ENCODE peak calls at places on chromosomes 11 and 22, in six cellular contexts. E is activated CD4-positive, CD25-positive, alpha-beta regulatory T cell treated with anti-CD3 and anti-CD28 coated beads, Interleukin-2, amount 50 U/mL, for 72 hours; V is stomach; Q is psoas muscle; S is pons; D is tibial nerve. K is an unnamed sample.

GRCh38 chr11:8094656-8095055 is 13.6 kb downstream of the TUB start:
- DNase-seq in E (no peak), V (peak), Q (no peak), S (no peak), D (no peak), K (no peak)

GRCh38 chr11:8384199-8384821 is 120.6 kb upstream of the LMO1 start:
- DNase-seq in E (no peak), V (peak), Q (peak), S (no peak), D (no peak), K (peak)

GRCh38 chr11:66546368-66546965 is at the start of gene ACTN3:
- DNase-seq in E (no peak), V (no peak), Q (peak), S (no peak), D (peak), K (no peak)

GRCh38 chr11:87849216-87849615 is 326.0 kb downstream of the RAB38 start:
- DNase-seq in E (no peak), V (no peak), Q (no peak), S (no peak), D (no peak), K (no peak)

GRCh38 chr22:35629406-35630234 is 12.5 kb upstream of the MB start:
- DNase-seq in E (peak), V (peak), Q (peak), S (no peak), D (peak), K (peak)

GRCh38 chr22:27130949-27131745 is 473.8 kb downstream of the MIAT start:
- DNase-seq in E (no peak), V (no peak), Q (no peak), S (no peak), D (no peak), K (no peak)

GRCh38 chr11:129117595-129118350 is 74.4 kb downstream of the ARHGAP32 start:
- DNase-seq in E (no peak), V (peak), Q (no peak), S (peak), D (no peak), K (no peak)

GRCh38 chr11:57131080-57131790 is 50.5 kb upstream of the LRRC55 start:
- DNase-seq in E (no peak), V (peak), Q (peak), S (peak), D (no peak), K (no peak)

GRCh38 chr11:66316849-66317251 is at the start of gene CD248:
- DNase-seq in E (no peak), V (no peak), Q (peak), S (no peak), D (peak), K (no peak)

GRCh38 chr11:119202554-119202953 is 3.6 kb upstream of the CBL start:
- DNase-seq in E (no peak), V (no peak), Q (no peak), S (no peak), D (no peak), K (no peak)

GRCh38 chr22:49417833-49418232 is 409.8 kb downstream of the BRD1 start:
- DNase-seq in E (no peak), V (no peak), Q (no peak), S (no peak), D (no peak), K (no peak)

GRCh38 chr11:103338621-103339484 is 229.6 kb downstream of the DYNC2H1 start:
- DNase-seq in E (no peak), V (no peak), Q (no peak), S (no peak), D (no peak), K (no peak)

GRCh38 chr11:64178203-64178602 is 7.8 kb upstream of the STIP1 start:
- DNase-seq in E (no peak), V (no peak), Q (no peak), S (no peak), D (no peak), K (no peak)

GRCh38 chr11:18776324-18776723 is 15.3 kb downstream of the PTPN5 start:
- DNase-seq in E (no peak), V (no peak), Q (no peak), S (no peak), D (no peak), K (no peak)

GRCh38 chr11:76240143-76240505 is 33.8 kb upstream of the WNT11 start:
- DNase-seq in E (no peak), V (no peak), Q (no peak), S (no peak), D (no peak), K (no peak)

K was measured in suprapubic skin.